ENCODE peak calls at places on chromosome 18, in five cellular contexts. L, D, Y, J and N are unnamed samples.
A peak's percentile ranks its signal among the peaks of the same experiment; 100 is the strongest.

GRCh38 chr18:11842562-11842961 is 8.7 kb upstream of the CHMP1B start:
- DNase-seq in D (no peak), J (no peak), L (no peak), Y (no peak), N (no peak)

GRCh38 chr18:45103319-45104070 is 422.8 kb downstream of the SETBP1 start:
- DNase-seq in Y (peak; percentile 80), D (no peak), L (no peak), J (no peak), N (no peak)

GRCh38 chr18:8212893-8213805 is 396.1 kb upstream of the RAB12 start:
- DNase-seq in Y (no peak), J (no peak), L (no peak), D (peak; percentile 23), N (no peak)

GRCh38 chr18:23871410-23871809 is 143.1 kb upstream of the TTC39C start:
- DNase-seq in J (no peak), L (no peak), D (peak; percentile 7), Y (peak; percentile 43), N (no peak)

GRCh38 chr18:12278765-12279682 is 24.9 kb downstream of the CIDEA start:
- DNase-seq in Y (no peak), D (no peak), L (no peak), J (no peak), N (no peak)

GRCh38 chr18:79899609-79900435 is 51.6 kb downstream of the SLC66A2 start:
- DNase-seq in L (no peak), J (no peak), D (no peak), Y (no peak), N (no peak)

GRCh38 chr18:11994708-11995444 is 13.6 kb downstream of the IMPA2 start:
- DNase-seq in J (no peak), D (peak; percentile 76), Y (no peak), L (no peak), N (no peak)

GRCh38 chr18:9319333-9319732 is 15.2 kb upstream of the TWSG1 start:
- DNase-seq in D (no peak), L (no peak), J (no peak), Y (no peak), N (no peak)

GRCh38 chr18:63832470-63832869 is 55.0 kb upstream of the SERPINB2 start:
- DNase-seq in Y (no peak), L (no peak), J (no peak), D (no peak), N (no peak)

GRCh38 chr18:11053293-11053692 is 96.1 kb downstream of the PIEZO2 start:
- DNase-seq in L (no peak), D (no peak), J (no peak), Y (no peak), N (no peak)

GRCh38 chr18:35000457-35000856 is 40.8 kb upstream of the MAPRE2 start:
- DNase-seq in Y (no peak), D (no peak), L (no peak), J (no peak), N (no peak)

GRCh38 chr18:2139676-2140075 is 431.6 kb downstream of the METTL4 start:
- DNase-seq in L (no peak), Y (no peak), D (no peak), J (no peak), N (no peak)

GRCh38 chr18:11283531-11284071 is 134.2 kb upstream of the PIEZO2 start:
- DNase-seq in L (no peak), Y (no peak), D (no peak), J (no peak), N (no peak)

GRCh38 chr18:13112982-13113381 is 105.6 kb upstream of the LDLRAD4 start:
- DNase-seq in L (no peak), J (no peak), D (peak; percentile 54), Y (no peak), N (no peak)

GRCh38 chr18:45106331-45106774 is 425.7 kb downstream of the SETBP1 start:
- DNase-seq in D (no peak), Y (peak; percentile 76), L (peak; percentile 67), J (no peak), N (peak; percentile 91)

GRCh38 chr18:53991805-53992204 is 232.7 kb downstream of the MBD2 start:
- DNase-seq in Y (no peak), L (no peak), J (no peak), D (no peak), N (no peak)